ENCODE peak calls at places on chromosomes 4 and X, in five cellular contexts. L, D, X, T and G are unnamed samples.

GRCh38 chrX:107549504-107549903 is 78.8 kb upstream of the PRPS1 start:
- DNase-seq in L (no peak), T (no peak), X (no peak), D (no peak), G (no peak)

GRCh38 chrX:95764972-95765451 is 919.6 kb upstream of the DIAPH2 start:
- DNase-seq in D (no peak), L (peak; percentile 23), X (no peak), T (no peak), G (no peak)

GRCh38 chr4:177699365-177700213 is 257.4 kb upstream of the AGA start:
- DNase-seq in D (no peak), X (no peak), L (no peak), T (no peak), G (no peak)

GRCh38 chrX:13888284-13888683 is 71.4 kb upstream of the GPM6B start:
- DNase-seq in X (no peak), L (no peak), T (no peak), D (no peak), G (no peak)

GRCh38 chrX:130321550-130321949 is 18.2 kb upstream of the SLC25A14 start:
- DNase-seq in D (no peak), X (no peak), T (no peak), L (no peak), G (no peak)

GRCh38 chr4:38145033-38145673 is 185.0 kb downstream of the PTTG2 start:
- DNase-seq in D (no peak), T (no peak), L (no peak), X (no peak), G (no peak)

GRCh38 chr4:40264497-40264896 is 67.7 kb downstream of the RHOH start:
- DNase-seq in X (no peak), D (no peak), T (no peak), L (no peak), G (no peak)

GRCh38 chr4:158428242-158428641 is 93.4 kb upstream of the RXFP1 start:
- DNase-seq in X (no peak), D (no peak), T (no peak), L (no peak), G (no peak)

GRCh38 chr4:183832776-183833450 is 72.2 kb upstream of the STOX2 start:
- DNase-seq in L (no peak), D (no peak), T (no peak), X (no peak), G (no peak)

GRCh38 chr4:23091674-23092073 is 398.9 kb downstream of the GBA3 start:
- DNase-seq in L (no peak), D (no peak), T (no peak), X (no peak), G (no peak)

DNA sequence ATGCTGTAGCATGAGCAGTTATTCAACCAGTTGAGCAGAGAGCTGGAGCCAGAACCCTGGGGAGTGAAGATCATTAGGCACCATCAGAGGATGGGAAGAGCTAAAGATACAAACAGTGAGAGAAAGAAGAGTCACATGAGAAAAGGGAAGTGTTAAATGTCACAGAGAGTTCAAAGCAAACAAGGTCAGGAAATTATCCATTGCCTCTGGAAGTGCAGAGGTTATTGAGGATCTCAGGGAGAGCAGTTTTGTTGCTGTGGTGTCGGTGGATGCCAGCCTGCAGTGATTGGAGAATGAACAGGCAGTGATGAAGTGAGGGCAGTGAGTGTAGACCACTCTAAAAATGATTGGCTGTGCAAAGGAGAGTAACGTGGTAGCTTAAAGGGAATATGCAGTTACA is 17.7 kb downstream of the SPARCL1 start:
- DNase-seq in D (no peak), X (no peak), T (no peak), L (no peak), G (no peak)
- H3K4me1 ChIP-seq in D (no peaks in the 10 kb centered on the region), X (peaks cover 5% of the 10 kb centered on the region), T (peaks cover 10% of the 10 kb centered on the region), L (no peaks in the 10 kb centered on the region), G (peaks cover 1% of the 10 kb centered on the region)

DNA sequence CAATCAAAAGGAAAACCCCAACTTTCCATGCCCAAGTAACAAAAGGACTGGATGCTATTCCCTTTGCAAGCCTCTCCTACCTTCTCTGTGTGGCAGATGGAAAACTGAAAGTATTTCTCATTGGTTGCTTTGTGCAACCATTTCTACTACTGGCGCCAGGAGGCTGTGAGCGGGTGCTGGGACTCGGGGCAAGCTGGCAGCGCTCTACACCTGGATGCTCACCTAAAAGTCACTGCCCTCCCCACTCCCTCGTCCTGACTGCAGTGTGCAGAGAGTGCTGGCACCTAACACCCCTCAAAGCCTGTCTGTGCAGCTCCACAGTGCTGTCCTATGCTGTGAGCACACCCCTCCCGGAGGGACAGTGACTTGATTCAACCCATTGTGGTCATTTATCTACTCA is 54.2 kb upstream of the STS start:
- DNase-seq in X (no peak), D (no peak), T (no peak), L (no peak), G (no peak)
- H3K27ac ChIP-seq in X (no peak overlapping the region), D (no peak overlapping the region), T (no peak overlapping the region), L (no peak overlapping the region), G (no peak overlapping the region)

DNA sequence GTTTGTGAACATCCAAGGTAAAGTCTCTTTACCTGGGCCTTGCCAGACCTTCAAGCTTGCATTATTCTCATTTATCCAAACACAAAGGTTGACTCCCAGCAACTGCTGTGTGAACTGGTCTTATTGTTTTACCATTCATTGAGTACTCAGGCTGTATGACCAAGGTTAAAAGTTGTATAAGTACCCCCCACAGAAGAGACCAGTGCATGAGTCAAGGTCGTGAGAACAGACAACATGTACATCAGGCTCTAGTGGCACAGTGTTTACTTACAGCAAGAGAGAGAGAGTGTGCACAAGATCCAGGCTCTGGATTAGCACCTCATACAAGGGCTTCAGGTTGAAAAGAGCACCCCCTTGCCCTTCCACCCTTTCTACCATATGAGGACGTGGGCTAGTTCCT is 77.4 kb upstream of the EFNB1 start:
- DNase-seq in L (no peak), X (no peak), T (no peak), D (no peak), G (no peak)
- H3K9me3 ChIP-seq in L (no peaks in the 10 kb centered on the region), X (no peaks in the 10 kb centered on the region), T (no peaks in the 10 kb centered on the region), D (no peaks in the 10 kb centered on the region), G (no peaks in the 10 kb centered on the region)

GRCh38 chrX:2587146-2587545 is 86.4 kb upstream of the DHRSX start:
- DNase-seq in D (no peak), T (no peak), X (no peak), L (no peak), G (no peak)

GRCh38 chrX:2584659-2585470 is 84.1 kb upstream of the DHRSX start:
- DNase-seq in L (no peak), D (no peak), T (no peak), X (no peak), G (no peak)

GRCh38 chrX:2589186-2590020 is 88.6 kb upstream of the DHRSX start:
- DNase-seq in X (no peak), D (no peak), T (no peak), L (no peak), G (no peak)

GRCh38 chrX:2584216-2584615 is 83.4 kb upstream of the DHRSX start:
- DNase-seq in L (no peak), D (no peak), X (no peak), T (no peak), G (no peak)

DNA sequence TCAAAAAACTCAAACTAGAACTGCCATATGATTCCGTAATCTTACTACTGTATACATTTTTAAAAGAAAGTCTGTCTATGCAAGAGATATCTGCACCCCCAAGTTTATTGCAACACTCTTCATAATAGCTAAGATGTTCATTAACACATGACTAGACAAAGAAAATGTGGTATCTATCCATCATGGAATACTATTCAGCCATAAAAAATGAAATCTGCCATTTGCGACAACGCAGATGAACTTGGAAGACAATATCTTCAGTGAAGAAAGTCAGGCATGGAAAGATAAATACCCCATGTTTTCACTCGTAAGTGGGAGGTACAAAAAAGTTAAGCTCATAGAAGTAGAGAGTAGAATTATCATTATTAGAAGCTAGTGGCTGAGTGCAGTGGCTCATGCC is 87.3 kb upstream of the DHRSX start:
- DNase-seq in D (no peak), L (no peak), X (no peak), T (no peak), G (no peak)
- H3K4me1 ChIP-seq in D (no peaks in the 10 kb centered on the region), L (peaks cover 7% of the 10 kb centered on the region), X (peaks cover 6% of the 10 kb centered on the region), T (peaks cover 17% of the 10 kb centered on the region), G (no peaks in the 10 kb centered on the region)